ENCODE peak calls at places on chromosomes 13 and 19, in six cellular contexts. Y, T, S, K, W and B are unnamed samples.

GRCh38 chr13:80726895-80727294 is 386.0 kb upstream of the SPRY2 start:
- DNase-seq in S (no peak), T (no peak), W (no peak), Y (no peak), K (no peak), B (no peak)

GRCh38 chr19:58317481-58318072 is 9.2 kb upstream of the ZSCAN22 start:
- DNase-seq in T (peak), W (no peak), Y (no peak), S (no peak), K (no peak), B (no peak)

GRCh38 chr13:73109969-73110368 is 51.2 kb downstream of the KLF5 start:
- DNase-seq in K (no peak), W (no peak), S (no peak), Y (no peak), T (no peak), B (no peak)

GRCh38 chr19:52020506-52020905 is 7.7 kb downstream of the ZNF614 start:
- DNase-seq in Y (no peak), W (no peak), K (no peak), S (no peak), T (no peak), B (no peak)

GRCh38 chr13:71517004-71517403 is 350.0 kb downstream of the DACH1 start:
- DNase-seq in T (no peak), S (no peak), K (no peak), Y (no peak), W (no peak), B (no peak)

GRCh38 chr13:88031980-88032562 is 360.9 kb downstream of the SLITRK5 start:
- DNase-seq in S (no peak), Y (no peak), W (no peak), T (peak), K (no peak), B (no peak)

GRCh38 chr19:1469200-1469935 is 9.6 kb downstream of the C19orf25 start:
- DNase-seq in T (no peak), Y (peak), S (no peak), W (no peak), K (no peak), B (no peak)

GRCh38 chr13:109220631-109221030 is 565.8 kb downstream of the IRS2 start:
- DNase-seq in W (no peak), T (no peak), K (no peak), Y (no peak), S (no peak), B (no peak)

GRCh38 chr19:44677019-44677809 is 5.9 kb downstream of the CEACAM19 start:
- DNase-seq in Y (no peak), W (no peak), S (no peak), T (peak), K (no peak), B (peak)

DNA sequence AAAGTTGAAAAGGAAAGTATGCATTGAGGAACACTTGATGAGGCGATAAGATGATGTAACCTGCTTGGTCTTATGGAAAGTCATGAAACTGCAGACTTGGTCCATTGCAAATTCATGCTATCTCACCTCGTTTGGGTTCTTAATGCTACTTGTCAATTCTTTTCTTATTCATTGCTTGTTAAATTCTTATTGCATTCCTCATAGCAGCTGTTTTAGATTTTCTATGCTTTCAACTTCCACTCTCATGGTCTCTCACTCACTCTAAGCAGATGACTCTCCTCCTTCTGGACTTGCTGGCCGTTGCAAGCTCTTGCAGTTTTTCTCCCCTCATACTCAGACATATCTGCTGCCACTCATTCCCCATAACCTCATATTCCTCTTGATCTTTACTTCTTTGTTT is 67.8 kb upstream of the CSNK1A1L start:
- DNase-seq in S (peak), W (no peak), Y (no peak), T (peak), K (no peak), B (peak)
- H3K4me3 ChIP-seq in S (no peak), W (no peak), Y (no peak), T (no peak), K (no peak), B (no peak)

GRCh38 chr19:42178791-42179500 is 38.5 kb downstream of the DEDD2 start:
- DNase-seq in W (no peak), S (no peak), K (no peak), Y (no peak), T (no peak), B (no peak)
- TF ChIP-seq CTCF in W (no peak), S (peak), K (no peak), Y (no peak), T (peak), B (peak)

DNA sequence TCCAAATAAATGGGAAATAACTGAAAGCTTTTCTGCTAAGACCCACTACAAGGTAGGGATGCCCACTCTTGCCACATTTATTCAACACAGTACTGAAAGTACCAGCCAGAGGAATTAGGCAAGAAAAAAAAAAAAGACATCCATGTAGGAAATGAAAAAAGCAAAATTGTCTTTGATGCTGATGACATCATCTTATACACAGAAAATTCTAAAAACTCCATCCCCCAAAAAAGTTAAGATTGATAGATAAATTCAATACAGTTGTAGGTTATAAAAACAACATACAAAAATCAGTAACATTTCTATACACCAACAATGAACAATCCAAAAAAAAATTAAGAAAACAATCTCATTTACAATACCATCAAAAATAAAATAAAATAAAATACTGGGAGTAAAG is 330.4 kb downstream of the RBM26 start:
- DNase-seq in S (no peak), Y (no peak), T (no peak), K (no peak), W (no peak), B (no peak)
- H3K4me3 ChIP-seq in S (no peak), Y (no peak), T (no peak), K (no peak), W (no peak), B (no peak)

DNA sequence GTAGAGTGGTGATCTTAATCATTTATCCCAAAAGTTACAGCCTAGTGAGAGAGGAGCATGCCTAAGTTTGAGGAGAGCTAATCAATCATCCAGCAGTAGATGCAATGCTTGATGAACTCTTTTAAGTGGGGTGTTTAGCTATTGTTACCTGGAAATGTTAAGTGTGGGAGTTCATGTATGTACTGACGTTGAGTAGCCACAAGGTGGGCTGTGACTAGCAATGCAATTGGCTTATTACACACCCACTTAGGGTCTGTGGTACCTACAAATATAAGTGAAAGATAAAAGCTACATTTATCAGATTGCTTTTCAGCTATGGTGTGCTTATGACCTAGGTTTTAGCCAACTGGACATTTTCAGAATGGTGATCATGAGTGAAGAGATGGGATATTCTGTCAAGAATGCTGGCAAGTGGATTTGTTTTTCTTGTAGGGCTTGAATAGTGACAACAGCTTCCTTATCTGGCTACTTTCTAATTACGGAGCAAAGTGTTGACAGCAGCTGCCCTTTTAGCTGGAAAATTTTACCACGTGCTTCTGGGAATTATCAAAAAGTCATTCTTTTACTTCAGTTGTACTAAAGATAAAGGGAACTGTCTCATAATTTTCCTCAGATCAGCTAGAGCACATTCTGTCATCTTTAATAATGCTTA is 170.6 kb downstream of the POSTN start:
- DNase-seq in K (no peak), S (no peak), Y (no peak), T (no peak), W (no peak), B (no peak)
- TF ChIP-seq CTCF in K (no peak), S (no peak), Y (no peak), T (no peak), W (no peak), B (no peak)

DNA sequence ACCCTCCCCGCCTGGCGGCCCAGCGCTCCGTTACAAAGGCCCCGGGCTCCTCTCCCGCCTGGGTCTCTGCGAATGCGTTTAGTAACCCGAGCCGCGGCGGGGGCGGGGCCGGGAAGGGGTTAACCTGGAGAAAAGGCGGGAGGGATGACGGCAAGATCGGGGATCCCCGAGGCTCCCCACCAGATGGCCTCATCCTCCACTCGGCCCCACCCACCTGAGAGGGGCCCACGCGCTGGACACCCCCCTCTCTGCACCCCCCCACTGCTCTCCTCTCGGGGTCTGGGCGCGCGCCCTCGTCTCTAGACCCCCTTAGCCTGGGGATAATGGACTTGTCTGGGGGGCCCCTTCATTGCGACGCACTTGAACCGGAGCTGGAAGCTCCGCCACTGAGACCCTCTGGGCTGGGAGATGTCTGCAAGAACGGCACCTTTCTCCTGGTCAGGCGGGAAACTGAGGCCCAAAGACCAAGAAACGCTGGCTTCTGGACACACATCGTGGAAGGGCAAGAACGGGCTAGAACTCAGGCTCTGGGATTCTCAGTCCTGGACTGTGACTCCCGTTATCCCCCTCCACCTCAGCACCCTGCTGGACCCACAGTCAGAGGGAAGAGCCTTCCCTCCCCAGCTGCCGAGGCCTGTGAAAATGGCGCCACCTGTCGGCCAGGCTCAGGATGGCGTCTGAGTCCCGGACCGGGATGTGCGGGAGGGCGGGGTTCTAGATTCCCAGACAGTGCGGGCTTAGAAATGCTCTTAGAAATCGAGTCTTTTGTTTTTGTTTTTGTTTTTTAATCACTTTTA is 2.9 kb upstream of the LTBP4 start:
- DNase-seq in K (peak), S (no peak), W (peak), Y (peak), T (peak), B (no peak)
- H3K4me3 ChIP-seq in K (no peak), S (peak), W (no peak), Y (peak), T (peak), B (peak)

GRCh38 chr19:18401580-18402112 is 4.2 kb upstream of the LRRC25 start:
- DNase-seq in Y (peak), K (peak), S (no peak), T (peak), W (no peak), B (no peak)
- TF ChIP-seq CTCF in Y (peak), K (no peak), S (peak), T (peak), W (no peak), B (peak)

GRCh38 chr19:17831419-17831888 is 10.1 kb upstream of the INSL3 start:
- DNase-seq in T (no peak), K (no peak), W (no peak), S (no peak), Y (no peak), B (no peak)
- H3K4me3 ChIP-seq in T (peak), K (no peak), W (peak), S (no peak), Y (peak), B (peak)

GRCh38 chr13:54305377-54305776 is 1276.8 kb downstream of the OLFM4 start:
- DNase-seq in W (no peak), S (no peak), Y (no peak), K (no peak), T (no peak), B (no peak)
- TF ChIP-seq CTCF in W (no peak), S (no peak), Y (no peak), K (no peak), T (no peak), B (no peak)

DNA sequence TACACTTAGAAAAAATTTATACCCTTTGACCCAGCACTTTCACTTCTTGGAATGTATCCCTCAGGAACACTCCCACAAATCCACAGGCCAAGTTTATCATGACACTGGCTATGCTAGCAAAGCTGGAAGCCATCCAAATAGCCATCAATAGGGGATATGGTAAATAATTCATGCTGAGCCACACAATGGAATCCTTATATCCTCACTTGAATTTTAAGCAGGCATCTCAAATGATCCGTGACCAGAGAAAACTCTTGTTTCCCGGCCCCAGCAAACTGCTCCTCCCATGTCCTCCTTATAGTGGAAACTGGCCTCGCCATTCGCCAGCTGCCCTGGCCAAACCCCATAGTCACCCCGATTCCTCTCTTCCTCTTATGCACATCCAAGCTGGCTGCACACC is 37.6 kb downstream of the GRIK5 start:
- DNase-seq in T (no peak), S (no peak), K (no peak), Y (no peak), W (no peak), B (no peak)
- H3K4me3 ChIP-seq in T (no peak), S (no peak), K (no peak), Y (no peak), W (no peak), B (no peak)

DNA sequence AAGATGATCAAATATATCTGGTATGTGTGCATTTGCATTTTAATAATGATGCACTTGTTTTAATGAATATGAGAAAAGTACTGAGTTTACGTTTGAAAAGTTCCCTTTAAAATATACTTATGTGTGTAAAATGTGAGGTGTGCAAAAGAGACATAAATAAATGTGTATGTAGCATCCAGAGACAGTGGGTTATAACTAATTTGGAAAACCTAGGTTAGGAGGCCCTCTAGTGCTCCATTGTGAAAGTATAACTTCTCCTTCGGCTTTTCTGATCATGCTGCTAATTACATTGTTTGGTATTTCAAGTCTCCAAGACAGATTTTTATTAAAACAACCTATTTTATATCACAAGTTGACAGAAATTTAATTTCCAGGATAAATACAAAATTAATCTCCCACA is 30.1 kb downstream of the SCEL start:
- DNase-seq in Y (no peak), K (no peak), T (peak), S (no peak), W (no peak), B (no peak)
- TF ChIP-seq CTCF in Y (peak), K (no peak), T (peak), S (no peak), W (no peak), B (peak)